ENCODE peak calls at places on chromosome 11, in seven cellular contexts. R is activated naive CD4-positive, alpha-beta T cell; X is HS-27A; A is COLO829; B is B cell; M is NCI-H2081; F is thoracic aorta. V is an unnamed sample.
A peak's percentile ranks its signal among the peaks of the same experiment; 100 is the strongest.

GRCh38 chr11:68503281-68503687 is 42.7 kb downstream of the PPP6R3 start:
- DNase-seq in R (no peak), X (no peak), A (no peak), B (no peak), M (no peak), F (no peak), V (no peak)

GRCh38 chr11:109747839-109748238 is 325.8 kb downstream of the C11orf87 start:
- DNase-seq in R (no peak), X (no peak), A (no peak), B (no peak), M (no peak), F (no peak), V (no peak)

GRCh38 chr11:110518809-110519514 is 89.2 kb downstream of the FDX1 start:
- DNase-seq in R (no peak), X (no peak), A (no peak), B (no peak), M (no peak), F (no peak), V (no peak)

GRCh38 chr11:65288706-65289536 is 25.7 kb upstream of the CDC42EP2 start:
- DNase-seq in R (no peak), X (no peak), A (no peak), B (no peak), M (peak; percentile 53), F (no peak), V (peak; percentile 84)

GRCh38 chr11:47586456-47586855 is at the start of gene FAM180B:
- DNase-seq in R (no peak), X (no peak), A (no peak), B (no peak), M (no peak), F (no peak), V (no peak)

GRCh38 chr11:123740787-123741158 is 687 bp downstream of the ZNF202 start:
- DNase-seq in R (no peak), X (no peak), A (peak; percentile 6), B (no peak), M (no peak), F (no peak), V (no peak)

GRCh38 chr11:107707128-107707760 is 4.6 kb downstream of the SLN start:
- DNase-seq in R (no peak), X (no peak), A (no peak), B (no peak), M (no peak), F (no peak), V (no peak)

GRCh38 chr11:44619931-44620725 is 54.7 kb downstream of the CD82 start:
- DNase-seq in R (no peak), X (no peak), A (no peak), B (no peak), M (no peak), F (peak; percentile 1), V (peak; percentile 26)

GRCh38 chr11:124644426-124645280 is 22.0 kb downstream of the TBRG1 start:
- DNase-seq in R (no peak), X (peak; percentile 31), A (peak; percentile 50), B (peak; percentile 40), M (peak; percentile 53), F (no peak), V (peak; percentile 81)

GRCh38 chr11:120200677-120201076 is 10.2 kb upstream of the OAF start:
- DNase-seq in R (no peak), X (no peak), A (no peak), B (no peak), M (no peak), F (no peak), V (no peak)

GRCh38 chr11:100719362-100719761 is 32.3 kb downstream of the ARHGAP42 start:
- DNase-seq in R (no peak), X (no peak), A (no peak), B (no peak), M (peak; percentile 55), F (no peak), V (peak; percentile 48)

GRCh38 chr11:106917973-106918372 is 100.3 kb downstream of the GUCY1A2 start:
- DNase-seq in R (no peak), X (no peak), A (peak; percentile 8), B (no peak), M (no peak), F (no peak), V (peak; percentile 53)

GRCh38 chr11:12070446-12071267 is 39.7 kb upstream of the MICAL2 start:
- DNase-seq in R (no peak), X (no peak), A (no peak), B (no peak), M (no peak), F (no peak), V (no peak)

GRCh38 chr11:118051611-118052461 is 25.0 kb upstream of the TMPRSS4 start:
- DNase-seq in R (no peak), X (no peak), A (no peak), B (no peak), M (no peak), F (no peak), V (no peak)

GRCh38 chr11:122440783-122441701 is 214.5 kb upstream of the UBASH3B start:
- DNase-seq in R (no peak), X (no peak), A (no peak), B (no peak), M (peak; percentile 50), F (no peak), V (no peak)

GRCh38 chr11:92839450-92839849 is 130.0 kb upstream of the MTNR1B start:
- DNase-seq in R (no peak), X (no peak), A (no peak), B (no peak), M (no peak), F (no peak), V (no peak)

V was measured in D341Med.